ENCODE peak calls at places on chromosomes 16 and 17, in five cellular contexts. W, C, N, D and R are unnamed samples. For H3K4me1, the result is how much of the 10 kb centered on the place peaks cover.

GRCh38 chr16:66423177-66423576 is 3.9 kb upstream of the BEAN1 start:
- DNase-seq in N (no peak), D (no peak), C (no peak), W (no peak), R (no peak)

GRCh38 chr17:1640329-1641064 is 5.0 kb downstream of the SCARF1 start:
- DNase-seq in W (no peak), C (no peak), D (no peak), N (no peak), R (peak)

GRCh38 chr17:32156656-32157055 is 14.4 kb downstream of the RHOT1 start:
- DNase-seq in W (no peak), N (no peak), D (no peak), C (no peak), R (no peak)

GRCh38 chr17:45809484-45809883 is 25.4 kb downstream of the CRHR1 start:
- DNase-seq in C (no peak), W (no peak), D (no peak), N (no peak), R (no peak)

GRCh38 chr17:50953831-50954601 is 87.9 kb upstream of the TOB1 start:
- DNase-seq in C (no peak), D (no peak), N (no peak), W (no peak), R (peak)

GRCh38 chr17:79851461-79851817 is 12.2 kb upstream of the CBX4 start:
- DNase-seq in W (no peak), N (no peak), C (no peak), D (peak), R (no peak)

GRCh38 chr16:25343976-25344375 is 86.3 kb upstream of the ZKSCAN2 start:
- DNase-seq in C (no peak), N (no peak), W (no peak), D (no peak), R (no peak)

GRCh38 chr16:90016339-90016950 is 2.8 kb downstream of the DBNDD1 start:
- DNase-seq in N (no peak), W (no peak), D (no peak), C (no peak), R (no peak)

GRCh38 chr16:12126091-12126806 is 149.7 kb downstream of the SNX29 start:
- DNase-seq in N (no peak), D (no peak), W (no peak), C (no peak), R (no peak)

GRCh38 chr17:59754547-59754946 is 47.1 kb downstream of the VMP1 start:
- DNase-seq in D (peak), W (no peak), N (no peak), C (no peak), R (no peak)

DNA sequence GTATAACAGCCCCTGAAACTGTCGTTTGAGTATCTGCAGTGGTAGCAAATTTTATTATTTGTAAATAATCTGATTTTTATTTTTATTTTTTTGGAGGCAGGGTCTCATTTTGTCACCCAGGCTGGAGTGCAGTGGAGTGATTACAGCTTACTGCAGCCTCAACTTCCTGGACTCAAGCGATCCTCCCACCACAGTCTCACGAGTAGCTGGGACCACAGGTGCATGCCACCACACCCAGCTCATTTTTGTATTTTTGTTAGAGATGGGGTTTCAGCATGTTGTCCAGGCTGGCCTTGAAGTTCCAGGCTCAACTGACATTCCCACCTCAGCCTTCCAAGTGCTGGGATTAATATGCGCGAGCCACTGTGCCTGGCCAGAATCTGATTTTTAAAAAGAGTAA is 2.8 kb downstream of the NDEL1 start:
- DNase-seq in D (no peak), C (no peak), N (no peak), W (no peak), R (no peak)
- H3K27ac ChIP-seq in D (no peak), C (no peak), N (no peak), W (no peak), R (no peak)

DNA sequence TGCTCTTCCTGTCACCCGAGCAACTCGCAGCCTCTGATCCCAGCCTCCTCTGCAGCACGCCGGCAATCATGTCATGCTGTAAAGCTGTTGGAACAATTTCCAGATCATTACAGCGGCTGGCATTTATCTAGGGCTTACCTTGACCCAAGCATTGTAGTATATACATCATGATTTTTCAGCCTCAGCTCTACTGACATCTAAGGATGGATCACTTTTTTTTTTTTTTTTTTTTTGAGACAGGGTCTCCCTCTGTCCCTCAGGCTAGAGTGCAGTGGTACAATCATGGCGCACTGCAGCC is 103.3 kb downstream of the CMIP start:
- DNase-seq in D (no peak), W (no peak), C (no peak), N (no peak), R (no peak)
- H3K4me1 ChIP-seq in D (under half), W (under half), C (under half), N (under half), R (half or more)

GRCh38 chr17:66690166-66690565 is 144.8 kb upstream of the CACNG5 start:
- DNase-seq in D (no peak), N (no peak), W (no peak), C (no peak), R (no peak)

GRCh38 chr17:66698270-66698669 is 136.6 kb upstream of the CACNG5 start:
- DNase-seq in N (no peak), W (no peak), C (no peak), D (no peak), R (no peak)

GRCh38 chr17:66691644-66692500 is 143.0 kb upstream of the CACNG5 start:
- DNase-seq in C (no peak), D (peak), W (no peak), N (no peak), R (no peak)

GRCh38 chr17:66689192-66689591 is 145.7 kb upstream of the CACNG5 start:
- DNase-seq in C (no peak), D (no peak), N (no peak), W (peak), R (no peak)

DNA sequence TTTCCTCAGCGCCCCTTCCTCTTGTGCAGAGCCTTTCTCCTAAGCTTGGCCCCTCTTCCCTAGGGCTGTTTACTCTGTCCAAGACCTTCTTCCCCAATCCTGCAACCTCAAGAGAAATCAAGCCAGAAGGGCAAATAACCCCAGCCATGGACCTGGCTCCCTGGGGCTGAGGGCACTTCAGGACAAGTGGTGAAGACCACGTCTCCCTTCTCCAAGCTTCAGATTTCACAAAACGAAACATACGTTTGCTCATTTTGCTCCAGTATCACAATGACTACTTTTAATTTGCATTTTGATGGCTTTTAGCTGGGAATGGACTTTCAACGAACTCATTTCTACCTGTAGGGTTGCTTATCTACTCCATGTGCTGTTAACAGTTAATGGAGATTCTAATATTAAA is 139.8 kb upstream of the CACNG5 start:
- DNase-seq in D (no peak), W (no peak), N (no peak), C (no peak), R (no peak)
- H3K27ac ChIP-seq in D (no peak), W (no peak), N (no peak), C (no peak), R (no peak)

DNA sequence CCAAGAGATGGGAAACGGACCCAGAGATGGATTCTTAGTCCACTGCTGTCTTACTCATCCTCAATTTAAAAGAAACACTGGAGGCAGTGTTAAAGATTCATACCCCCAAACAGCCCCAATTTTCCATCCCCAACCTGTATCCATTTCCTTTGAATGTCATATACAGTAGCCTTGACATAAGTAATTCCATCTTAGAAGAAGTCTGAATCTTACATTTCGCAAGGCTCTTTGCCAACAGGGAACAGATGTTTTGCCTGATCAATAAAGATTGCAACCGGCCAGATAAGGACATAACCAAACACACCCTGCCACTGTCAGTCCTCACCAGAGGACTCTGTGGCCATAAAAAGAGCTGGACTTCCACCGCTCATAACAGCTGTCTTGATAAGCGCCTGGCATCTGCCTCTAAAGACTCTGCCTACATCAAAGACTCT is 59.1 kb upstream of the MED9 start:
- DNase-seq in D (no peak), N (no peak), W (no peak), C (no peak), R (no peak)
- H3K4me1 ChIP-seq in D (under half), N (under half), W (under half), C (under half), R (under half)

GRCh38 chr16:81077077-81077940 is at the start of gene C16orf46:
- DNase-seq in C (peak), N (peak), D (peak), W (peak), R (peak)

GRCh38 chr16:81076566-81077076 is 417 bp downstream of the C16orf46 start:
- DNase-seq in W (peak), C (peak), N (no peak), D (peak), R (peak)

GRCh38 chr16:81070979-81071378 is 6.1 kb downstream of the C16orf46 start:
- DNase-seq in W (no peak), N (no peak), C (no peak), D (no peak), R (no peak)

GRCh38 chr16:81071816-81072215 is 5.2 kb downstream of the C16orf46 start:
- DNase-seq in W (no peak), D (peak), C (no peak), N (no peak), R (no peak)

GRCh38 chr16:81073560-81074330 is 3.3 kb downstream of the C16orf46 start:
- DNase-seq in C (no peak), W (peak), D (no peak), N (no peak), R (no peak)
- H3K27ac ChIP-seq in C (no peak), W (peak), D (no peak), N (no peak), R (no peak)

GRCh38 chr16:17272716-17273115 is 198.0 kb downstream of the XYLT1 start:
- DNase-seq in C (no peak), N (no peak), D (no peak), W (no peak), R (no peak)

GRCh38 chr16:17275076-17275732 is 195.6 kb downstream of the XYLT1 start:
- DNase-seq in D (no peak), N (no peak), W (no peak), C (no peak), R (no peak)

GRCh38 chr16:17270683-17271109 is 200.1 kb downstream of the XYLT1 start:
- DNase-seq in N (no peak), C (no peak), W (no peak), D (no peak), R (no peak)

GRCh38 chr16:17271687-17272086 is 199.1 kb downstream of the XYLT1 start:
- DNase-seq in D (no peak), C (no peak), W (no peak), N (no peak), R (no peak)

DNA sequence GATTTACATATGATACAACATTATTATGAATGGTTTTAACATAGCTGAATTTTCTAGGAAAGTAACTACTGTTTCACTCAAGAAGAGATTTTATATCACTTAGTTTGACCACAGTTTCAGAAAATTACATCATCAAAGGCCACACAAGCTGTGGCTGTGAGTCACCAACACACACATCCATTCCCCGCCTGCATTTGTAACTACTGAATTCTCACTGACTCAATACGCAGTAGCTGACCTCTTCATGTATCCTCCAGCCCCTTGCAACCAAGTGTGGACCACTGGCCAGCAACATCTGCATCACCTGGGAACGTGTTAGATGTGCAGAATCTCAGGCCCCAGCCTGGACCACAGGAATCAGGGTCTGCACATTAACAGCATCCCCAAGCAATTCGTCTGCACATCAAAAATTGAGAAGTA is 197.6 kb downstream of the XYLT1 start:
- DNase-seq in N (no peak), C (no peak), W (no peak), D (peak), R (no peak)
- H3K4me1 ChIP-seq in N (under half), C (under half), W (under half), D (under half), R (under half)

GRCh38 chr17:43803758-43804157 is 23.5 kb downstream of the CFAP97D1 start:
- DNase-seq in W (no peak), C (no peak), D (no peak), N (no peak), R (no peak)
- H3K27ac ChIP-seq in W (no peak), C (no peak), D (no peak), N (no peak), R (no peak)

DNA sequence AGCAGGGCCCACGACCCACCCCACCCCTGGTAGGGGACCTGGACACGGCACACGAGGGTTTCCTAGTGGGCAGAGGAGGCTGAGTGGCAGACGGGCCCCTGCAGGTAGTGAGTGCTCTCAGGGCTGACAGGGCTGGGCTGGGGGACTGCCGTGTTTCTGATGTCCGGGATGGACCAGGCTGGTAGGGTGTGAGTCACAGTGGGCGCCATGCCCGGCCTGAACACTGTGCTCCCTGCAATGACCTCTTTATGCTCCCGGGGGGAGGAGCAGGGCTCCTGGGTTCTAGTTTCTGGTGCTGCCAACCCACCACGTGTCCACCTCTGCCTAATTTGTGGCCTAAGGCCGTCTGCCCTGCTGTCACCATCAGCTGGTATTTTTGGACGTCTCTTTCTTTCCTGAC is 26.3 kb downstream of the ARHGAP23 start:
- DNase-seq in N (no peak), D (peak), C (no peak), W (no peak), R (peak)
- H3K4me1 ChIP-seq in N (under half), D (under half), C (half or more), W (under half), R (half or more)

DNA sequence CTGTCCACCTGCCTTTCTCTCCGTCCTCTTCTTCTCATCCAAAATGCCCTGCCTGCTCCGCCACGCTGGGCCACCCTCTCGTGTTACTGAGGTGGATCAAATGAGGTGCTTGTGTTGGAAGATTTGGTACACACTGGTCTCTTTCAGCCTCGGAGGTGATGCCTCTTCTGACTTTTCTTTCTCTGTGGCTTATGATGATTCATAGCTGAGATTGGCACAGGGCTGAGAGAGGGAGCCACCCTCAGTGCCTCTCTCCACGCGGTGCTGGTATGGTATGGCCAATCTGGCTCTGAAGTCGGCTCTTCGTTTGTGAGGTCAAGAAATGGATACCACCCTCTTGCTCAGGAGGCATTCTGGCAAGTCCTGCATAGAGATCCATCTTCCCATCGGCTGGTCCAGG is 82.4 kb downstream of the PLCG2 start:
- DNase-seq in N (no peak), D (peak), W (no peak), C (no peak), R (no peak)
- H3K27ac ChIP-seq in N (no peak), D (no peak), W (peak), C (no peak), R (peak)

DNA sequence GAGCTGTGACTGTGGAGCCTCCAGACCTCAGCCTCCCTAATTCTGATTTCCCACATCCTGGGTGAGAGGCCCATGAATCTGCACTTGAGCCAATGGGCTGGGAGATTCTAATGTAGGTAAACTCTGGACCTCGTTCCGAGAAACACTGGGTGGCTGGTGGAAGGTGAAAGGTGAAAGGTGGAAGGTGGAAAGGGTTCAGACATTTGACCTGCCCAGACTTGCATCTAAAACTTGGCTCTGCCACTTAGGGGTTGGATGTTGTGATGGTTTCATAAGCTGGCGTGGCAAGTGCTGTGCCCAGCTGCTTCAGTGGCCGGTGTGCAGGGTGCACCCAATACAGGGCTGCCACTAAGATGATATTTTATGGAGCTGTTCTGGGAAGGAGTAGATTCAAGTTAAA is 24.8 kb downstream of the SYT17 start:
- DNase-seq in N (no peak), C (no peak), D (no peak), W (no peak), R (no peak)
- H3K4me1 ChIP-seq in N (under half), C (under half), D (under half), W (under half), R (under half)